ENCODE peak calls at places on chromosomes 1 and 21, in six cellular contexts. I, B, P, W, K and Q are unnamed samples.

GRCh38 chr1:42999308-42999707 is 40.6 kb upstream of the SLC2A1 start:
- DNase-seq in I (no peak), B (no peak), P (no peak), W (peak), K (no peak), Q (no peak)

GRCh38 chr21:43981151-43981870 is 30.8 kb upstream of the TRAPPC10 start:
- DNase-seq in I (no peak), B (no peak), P (no peak), W (no peak), K (no peak), Q (no peak)

GRCh38 chr1:209398330-209398991 is 185.1 kb upstream of the CAMK1G start:
- DNase-seq in I (peak), B (peak), P (peak), W (peak), K (no peak), Q (no peak)

GRCh38 chr1:163875214-163875926 is 553.6 kb downstream of the NUF2 start:
- DNase-seq in I (peak), B (peak), P (no peak), W (peak), K (no peak), Q (no peak)

GRCh38 chr1:165910764-165911421 is 83.5 kb downstream of the UCK2 start:
- DNase-seq in I (no peak), B (no peak), P (peak), W (no peak), K (no peak), Q (no peak)

GRCh38 chr1:228289239-228289849 is 81.5 kb downstream of the OBSCN start:
- DNase-seq in I (no peak), B (no peak), P (no peak), W (no peak), K (no peak), Q (no peak)

GRCh38 chr1:32907435-32907834 is 6.2 kb upstream of the TMEM54 start:
- DNase-seq in I (no peak), B (peak), P (no peak), W (no peak), K (no peak), Q (no peak)

GRCh38 chr1:67892451-67893125 is 59.3 kb upstream of the GNG12 start:
- DNase-seq in I (no peak), B (no peak), P (no peak), W (no peak), K (no peak), Q (no peak)

GRCh38 chr21:42973309-42973990 is 912 bp upstream of the PKNOX1 start:
- DNase-seq in I (no peak), B (no peak), P (peak), W (no peak), K (peak), Q (no peak)

GRCh38 chr1:2378441-2378851 is 12.9 kb downstream of the MORN1 start:
- DNase-seq in I (no peak), B (no peak), P (no peak), W (no peak), K (no peak), Q (no peak)

GRCh38 chr21:38789275-38789674 is 16.5 kb upstream of the ETS2 start:
- DNase-seq in I (no peak), B (no peak), P (no peak), W (no peak), K (no peak), Q (no peak)

GRCh38 chr21:28971171-28971570 is 21.5 kb downstream of the LTN1 start:
- DNase-seq in I (no peak), B (no peak), P (no peak), W (no peak), K (no peak), Q (no peak)

GRCh38 chr21:41489329-41489728 is 18.6 kb downstream of the TMPRSS2 start:
- DNase-seq in I (no peak), B (no peak), P (no peak), W (no peak), K (no peak), Q (no peak)

GRCh38 chr1:99956755-99957154 is 13.0 kb upstream of the SLC35A3 start:
- DNase-seq in I (no peak), B (peak), P (no peak), W (no peak), K (no peak), Q (no peak)

GRCh38 chr1:215728206-215728605 is 161.1 kb downstream of the KCTD3 start:
- DNase-seq in I (no peak), B (no peak), P (no peak), W (no peak), K (no peak), Q (no peak)

GRCh38 chr21:45767071-45768006 is 123.8 kb downstream of the PCBP3 start:
- DNase-seq in I (no peak), B (peak), P (no peak), W (no peak), K (no peak), Q (no peak)

GRCh38 chr21:23131177-23131576 is 2133.0 kb downstream of the NCAM2 start:
- DNase-seq in I (no peak), B (no peak), P (no peak), W (no peak), K (no peak), Q (no peak)

GRCh38 chr1:201016211-201016651 is 7.3 kb downstream of the KIF21B start:
- DNase-seq in I (no peak), B (no peak), P (no peak), W (no peak), K (no peak), Q (no peak)

GRCh38 chr1:22275626-22276395 is 132.9 kb upstream of the WNT4 start:
- DNase-seq in I (peak), B (no peak), P (peak), W (peak), K (no peak), Q (peak)

GRCh38 chr1:155648207-155649147 is 38.5 kb downstream of the MSTO1 start:
- DNase-seq in I (peak), B (peak), P (peak), W (peak), K (no peak), Q (peak)

GRCh38 chr1:155643230-155643629 is 33.2 kb downstream of the MSTO1 start:
- DNase-seq in I (no peak), B (no peak), P (no peak), W (no peak), K (no peak), Q (no peak)

GRCh38 chr1:155646307-155646706 is 36.3 kb downstream of the MSTO1 start:
- DNase-seq in I (no peak), B (no peak), P (no peak), W (no peak), K (no peak), Q (no peak)

GRCh38 chr1:155645024-155645423 is 35.0 kb downstream of the MSTO1 start:
- DNase-seq in I (no peak), B (no peak), P (no peak), W (no peak), K (no peak), Q (no peak)

GRCh38 chr1:155645648-155646047 is 35.6 kb downstream of the MSTO1 start:
- DNase-seq in I (no peak), B (no peak), P (no peak), W (no peak), K (no peak), Q (no peak)
- TF ChIP-seq CTCF in I (no peak), B (no peak), P (no peak), W (no peak), K (no peak), Q (no peak)

GRCh38 chr1:47160716-47161115 is 23.5 kb downstream of the CYP4A22 start:
- DNase-seq in I (no peak), B (no peak), P (no peak), W (no peak), K (peak), Q (no peak)
- TF ChIP-seq CTCF in I (no peak), B (no peak), P (no peak), W (no peak), K (no peak), Q (no peak)

DNA sequence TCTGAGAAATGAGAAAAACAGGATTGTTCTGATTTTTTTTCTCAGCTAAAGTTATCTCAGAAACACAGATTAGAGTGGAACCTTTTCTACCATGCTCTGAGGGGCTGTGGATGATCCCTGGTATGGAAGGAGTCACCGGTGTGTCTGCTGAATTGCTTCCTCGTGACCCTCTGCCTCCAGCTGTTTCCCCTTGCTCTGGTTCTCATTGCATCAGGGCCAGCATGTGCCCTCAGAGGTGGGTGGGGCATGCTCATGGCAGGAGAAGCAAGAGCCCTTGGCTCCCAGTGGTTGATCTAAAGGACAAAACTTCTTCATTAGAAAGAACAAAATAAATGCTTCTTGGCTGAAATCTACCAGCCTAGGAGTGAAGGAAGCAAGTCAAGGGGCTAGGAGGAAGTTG is 183.2 kb upstream of the HMCN1 start:
- DNase-seq in I (no peak), B (no peak), P (no peak), W (no peak), K (no peak), Q (no peak)
- TF ChIP-seq CTCF in I (no peak), B (no peak), P (no peak), W (no peak), K (no peak), Q (no peak)

DNA sequence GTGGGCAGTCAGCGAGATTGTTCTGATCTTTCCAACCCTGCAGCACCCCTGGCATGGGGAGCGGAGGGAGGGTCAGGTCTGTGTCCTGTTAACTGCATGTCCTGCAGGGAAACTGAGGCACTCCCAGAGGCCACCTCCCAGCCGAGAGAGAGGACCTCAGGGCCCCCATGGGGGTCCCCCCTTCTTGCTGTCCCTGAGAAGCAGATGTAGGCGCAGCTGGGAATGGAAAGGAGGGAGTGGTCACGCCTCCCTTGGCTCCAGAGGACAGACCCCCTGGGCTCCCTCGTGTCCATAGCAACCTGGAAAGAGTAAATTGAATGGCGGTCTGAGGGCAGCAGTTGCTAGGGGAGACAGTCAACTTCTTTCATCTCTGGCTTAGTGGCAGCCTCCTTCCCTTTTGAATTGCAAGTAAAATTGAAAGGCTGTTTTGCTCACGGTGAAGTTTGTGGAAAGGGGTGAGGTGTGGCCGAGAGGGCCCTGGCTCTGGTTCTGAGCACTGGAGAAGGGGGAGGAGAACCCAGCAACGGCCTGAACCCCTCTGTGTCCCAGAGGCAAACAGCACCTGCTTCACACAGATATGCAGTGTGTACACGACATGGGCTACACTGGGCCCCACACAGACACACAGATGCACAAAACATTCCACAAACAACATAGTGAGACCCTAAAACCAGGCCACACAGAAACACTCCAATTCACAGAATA is 4.9 kb downstream of the CROCC start:
- DNase-seq in I (no peak), B (no peak), P (no peak), W (no peak), K (no peak), Q (no peak)
- TF ChIP-seq CTCF in I (no peak), B (no peak), P (no peak), W (no peak), K (no peak), Q (no peak)

DNA sequence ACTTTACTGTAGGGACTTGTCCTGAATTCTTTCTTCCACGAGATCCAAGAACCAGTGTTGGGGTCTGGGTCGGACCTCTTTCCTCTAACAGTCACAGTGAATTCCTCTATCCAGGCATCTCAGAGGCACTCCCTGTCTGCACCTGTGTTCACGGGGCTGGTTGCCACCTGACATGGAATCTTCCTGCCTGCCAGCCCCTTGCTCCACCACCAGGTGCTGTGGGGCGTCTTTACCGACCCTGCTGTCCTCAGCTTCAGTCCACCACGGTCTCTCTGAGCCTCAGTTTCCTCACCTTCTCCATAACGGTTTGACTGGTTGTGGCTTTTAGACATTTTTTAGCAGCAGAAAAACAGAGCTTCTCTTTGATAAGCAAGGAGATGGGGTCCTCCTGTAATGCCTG is 62.7 kb downstream of the SDC3 start:
- DNase-seq in I (no peak), B (no peak), P (no peak), W (no peak), K (no peak), Q (no peak)
- TF ChIP-seq CTCF in I (no peak), B (no peak), P (no peak), W (no peak), K (no peak), Q (no peak)

GRCh38 chr1:230860617-230861384 is 7.5 kb downstream of the C1orf198 start:
- DNase-seq in I (no peak), B (no peak), P (no peak), W (no peak), K (no peak), Q (no peak)
- TF ChIP-seq CTCF in I (no peak), B (no peak), P (no peak), W (no peak), K (no peak), Q (no peak)

GRCh38 chr1:234089396-234089795 is 184.9 kb downstream of the SLC35F3 start:
- DNase-seq in I (no peak), B (no peak), P (no peak), W (no peak), K (no peak), Q (peak)
- TF ChIP-seq CTCF in I (no peak), B (peak), P (no peak), W (peak), K (no peak), Q (peak)